ENCODE peak calls at places on chromosomes 1 and 21, in four cellular contexts. P, S, A and W are unnamed samples. For H3K27me3, the result is how much of the 10 kb centered on the place peaks cover.

GRCh38 chr1:212291505-212292134 is 6.4 kb downstream of the PPP2R5A start:
- DNase-seq in P (no peak), S (no peak), A (no peak), W (peak)

GRCh38 chr1:214351551-214352277 is 70.8 kb downstream of the SMYD2 start:
- DNase-seq in P (no peak), S (no peak), A (no peak), W (no peak)

GRCh38 chr1:65412256-65412983 is 8.0 kb upstream of the LEPR start:
- DNase-seq in P (no peak), S (no peak), A (no peak), W (no peak)

GRCh38 chr1:154975409-154976205 is 1.1 kb downstream of the CKS1B start:
- DNase-seq in P (no peak), S (no peak), A (no peak), W (peak)

GRCh38 chr1:176656257-176656995 is 193.5 kb downstream of the PAPPA2 start:
- DNase-seq in P (no peak), S (no peak), A (no peak), W (no peak)

GRCh38 chr21:42645211-42646075 is 8.0 kb upstream of the PDE9A start:
- DNase-seq in P (no peak), S (no peak), A (no peak), W (no peak)

GRCh38 chr21:45794040-45794439 is 150.5 kb downstream of the PCBP3 start:
- DNase-seq in P (no peak), S (no peak), A (no peak), W (no peak)

GRCh38 chr21:45982758-45983731 is 1.5 kb downstream of the COL6A1 start:
- DNase-seq in P (no peak), S (no peak), A (no peak), W (no peak)

GRCh38 chr1:70864302-70864701 is 183.3 kb downstream of the PTGER3 start:
- DNase-seq in P (no peak), S (no peak), A (peak), W (no peak)

GRCh38 chr1:245654460-245655050 is 499.8 kb downstream of the KIF26B start:
- DNase-seq in P (no peak), S (no peak), A (no peak), W (no peak)

GRCh38 chr1:48917901-48918603 is 141.4 kb upstream of the BEND5 start:
- DNase-seq in P (no peak), S (no peak), A (no peak), W (no peak)

GRCh38 chr1:193697105-193697762 is 510.8 kb upstream of the B3GALT2 start:
- DNase-seq in P (no peak), S (no peak), A (no peak), W (no peak)

GRCh38 chr1:111463029-111463683 is 10.6 kb upstream of the C1orf162 start:
- DNase-seq in P (no peak), S (no peak), A (peak), W (no peak)

GRCh38 chr1:3577711-3578432 is 33.4 kb downstream of the MEGF6 start:
- DNase-seq in P (no peak), S (no peak), A (no peak), W (no peak)

GRCh38 chr1:56435434-56436337 is 143.7 kb downstream of the PLPP3 start:
- DNase-seq in P (no peak), S (no peak), A (no peak), W (no peak)

GRCh38 chr1:8419861-8420260 is 101.9 kb downstream of the SLC45A1 start:
- DNase-seq in P (no peak), S (no peak), A (no peak), W (no peak)

GRCh38 chr1:196193891-196194559 is 414.2 kb downstream of the KCNT2 start:
- DNase-seq in P (no peak), S (no peak), A (no peak), W (no peak)

GRCh38 chr1:81550753-81551152 is 250.0 kb upstream of the ADGRL2 start:
- DNase-seq in P (no peak), S (no peak), A (no peak), W (no peak)

GRCh38 chr1:85934531-85934930 is 222.0 kb downstream of the COL24A1 start:
- DNase-seq in P (no peak), S (no peak), A (peak), W (no peak)

GRCh38 chr1:116374340-116375164 is 1.5 kb downstream of the ATP1A1 start:
- DNase-seq in P (no peak), S (no peak), A (no peak), W (peak)

GRCh38 chr1:94807742-94808491 is 12.2 kb upstream of the SLC44A3 start:
- DNase-seq in P (no peak), S (no peak), A (no peak), W (no peak)

GRCh38 chr1:36856126-36856525 is 178.2 kb downstream of the GRIK3 start:
- DNase-seq in P (no peak), S (no peak), A (no peak), W (no peak)

GRCh38 chr1:36857761-36858160 is 176.6 kb downstream of the GRIK3 start:
- DNase-seq in P (no peak), S (no peak), A (no peak), W (no peak)

GRCh38 chr1:36852586-36852985 is 181.7 kb downstream of the GRIK3 start:
- DNase-seq in P (no peak), S (no peak), A (no peak), W (no peak)

GRCh38 chr1:36858553-36858952 is 175.8 kb downstream of the GRIK3 start:
- DNase-seq in P (no peak), S (no peak), A (no peak), W (no peak)

DNA sequence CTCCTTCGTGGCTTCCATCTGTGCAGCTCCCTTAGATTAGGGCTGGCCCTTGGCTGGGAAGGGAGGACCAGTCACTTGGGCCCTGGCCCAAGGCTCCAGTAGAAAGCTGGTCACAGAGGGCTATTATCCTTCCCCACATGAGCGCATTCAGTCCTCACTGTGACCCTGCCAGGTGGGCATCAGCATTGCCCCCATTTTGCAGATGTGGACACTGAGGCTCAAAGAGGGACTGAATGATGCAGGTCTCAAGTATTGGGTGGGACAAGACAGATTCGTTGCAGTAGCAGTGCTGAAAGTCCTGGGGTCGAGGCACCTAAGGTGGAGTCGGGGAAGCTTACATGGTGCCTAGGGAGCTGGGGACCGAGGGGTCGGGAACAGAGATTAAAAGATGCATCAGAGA is 178.6 kb downstream of the GRIK3 start:
- DNase-seq in P (no peak), S (no peak), A (no peak), W (no peak)
- H3K27me3 ChIP-seq in P (under half), S (under half), A (under half), W (under half)

DNA sequence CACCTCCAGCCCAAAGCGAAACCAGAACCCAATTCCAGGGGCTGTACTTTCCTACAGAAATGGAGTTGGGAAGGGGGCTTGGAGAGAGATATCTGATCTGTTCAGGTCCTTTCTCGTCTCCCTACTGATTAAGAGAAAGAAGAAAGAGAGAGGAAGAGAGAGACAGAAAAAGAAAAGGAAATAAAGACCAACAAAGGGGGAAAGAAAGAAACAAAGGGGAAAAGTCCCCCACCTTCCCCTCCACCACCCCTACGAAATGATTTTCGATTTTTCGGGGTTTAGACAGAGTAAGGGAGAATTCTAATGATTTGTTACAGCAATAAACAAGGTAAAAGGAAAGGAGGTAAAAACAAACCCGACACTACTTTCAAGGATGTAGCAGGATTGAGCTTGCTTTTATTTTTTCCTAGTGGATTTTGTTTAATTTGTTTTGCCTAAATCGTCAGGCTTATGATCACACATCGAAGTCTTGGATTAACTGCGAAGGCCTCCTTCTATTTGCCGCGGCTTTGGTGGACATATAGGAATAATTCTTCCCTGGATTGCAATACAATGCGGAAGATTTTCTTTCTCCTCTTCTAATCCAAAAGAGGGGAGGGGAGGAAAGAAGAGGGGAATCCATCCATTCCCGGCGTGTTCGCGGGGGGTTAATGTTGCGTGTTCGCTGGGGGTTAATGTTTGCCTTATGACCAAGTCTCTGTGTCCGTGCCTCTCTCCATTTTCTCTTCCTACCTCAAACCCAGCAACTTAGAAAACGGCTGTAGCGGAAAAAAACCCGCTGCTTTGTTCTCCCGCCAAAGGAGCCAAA is 1.9 kb downstream of the TAL1 start:
- DNase-seq in P (no peak), S (no peak), A (no peak), W (no peak)
- H3K27me3 ChIP-seq in P (half or more), S (half or more), A (half or more), W (half or more)

DNA sequence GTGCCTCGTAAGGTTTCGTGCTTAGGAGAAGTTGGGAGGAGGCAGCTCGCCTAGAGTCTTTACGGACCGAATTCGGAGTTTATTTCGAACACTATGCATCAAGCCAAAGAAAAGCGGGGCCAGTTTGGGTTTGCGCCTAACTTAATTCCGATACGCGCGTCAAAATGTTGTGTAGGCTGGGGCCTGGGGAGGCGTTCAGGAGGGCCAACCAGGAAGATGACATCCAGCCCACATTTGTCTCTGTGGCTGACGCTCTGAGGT is 6.4 kb downstream of the FOXD2 start:
- DNase-seq in P (no peak), S (no peak), A (no peak), W (no peak)
- H3K27me3 ChIP-seq in P (half or more), S (half or more), A (half or more), W (half or more)

GRCh38 chr1:119818181-119818580 is 6.9 kb upstream of the REG4 start:
- DNase-seq in P (no peak), S (no peak), A (no peak), W (no peak)

GRCh38 chr1:119827010-119827409 is 15.8 kb upstream of the REG4 start:
- DNase-seq in P (no peak), S (no peak), A (no peak), W (no peak)

GRCh38 chr1:119828266-119828665 is 17.0 kb upstream of the REG4 start:
- DNase-seq in P (no peak), S (no peak), A (peak), W (no peak)

GRCh38 chr1:119816407-119816806 is 5.1 kb upstream of the REG4 start:
- DNase-seq in P (no peak), S (no peak), A (no peak), W (no peak)

DNA sequence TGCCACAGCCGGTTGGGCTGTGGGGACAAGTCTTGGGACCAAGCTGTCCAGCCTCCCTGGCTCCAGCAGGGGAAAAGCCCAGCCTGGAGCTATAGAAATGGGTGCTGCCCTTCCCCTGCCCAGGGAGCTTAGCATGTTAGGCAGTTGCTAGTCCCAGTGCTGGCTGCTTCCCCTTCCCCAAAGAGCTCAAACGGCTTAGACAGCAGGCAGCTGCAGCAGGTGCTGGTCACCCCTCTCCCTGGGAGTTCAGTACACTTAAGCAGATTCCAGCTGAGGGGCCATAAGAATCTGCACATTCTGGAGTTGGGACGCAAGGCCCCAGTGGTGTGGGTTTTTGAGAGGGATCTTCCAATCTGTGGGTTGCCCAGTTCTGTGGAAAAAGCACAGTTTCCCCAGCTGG is 11.1 kb upstream of the REG4 start:
- DNase-seq in P (no peak), S (no peak), A (no peak), W (no peak)
- H3K27me3 ChIP-seq in P (under half), S (under half), A (under half), W (under half)

GRCh38 chr21:34260598-34260997 is 103.2 kb upstream of the KCNE2 start:
- DNase-seq in P (no peak), S (no peak), A (no peak), W (no peak)
- H3K27me3 ChIP-seq in P (under half), S (under half), A (under half), W (under half)